ENCODE peak calls at places on chromosomes 13 and 19, in eight cellular contexts. T, M, E, W, Y, Z, D and J are unnamed samples.

GRCh38 chr13:77136902-77137420 is 110.0 kb upstream of the FBXL3 start:
- DNase-seq in M (peak; percentile 95), W (no peak), Y (no peak), E (no peak), D (no peak), T (no peak), Z (no peak), J (peak; percentile 17)

GRCh38 chr13:45219123-45219891 is 18.5 kb upstream of the KCTD4 start:
- DNase-seq in E (no peak), Z (no peak), Y (no peak), T (no peak), W (no peak), M (no peak), D (no peak), J (no peak)

GRCh38 chr19:19110410-19111137 is 27.7 kb downstream of the TMEM161A start:
- DNase-seq in Y (no peak), D (peak; percentile 83), Z (no peak), M (no peak), T (peak; percentile 49), W (peak; percentile 89), E (no peak), J (peak; percentile 87)

GRCh38 chr13:64090311-64090710 is 2674.7 kb upstream of the PCDH20 start:
- DNase-seq in Z (no peak), D (no peak), Y (no peak), E (no peak), T (no peak), W (no peak), M (no peak), J (no peak)

GRCh38 chr13:27868639-27869435 is 51.0 kb upstream of the PDX1 start:
- DNase-seq in E (peak; percentile 7), T (no peak), Z (no peak), D (no peak), W (no peak), M (peak; percentile 5), Y (no peak), J (peak; percentile 56)

GRCh38 chr19:35027851-35028599 is 2.2 kb upstream of the SCN1B start:
- DNase-seq in D (peak; percentile 68), W (no peak), T (peak; percentile 66), M (peak; percentile 27), Y (no peak), Z (no peak), E (no peak), J (peak; percentile 28)

GRCh38 chr13:27834095-27834494 is 41.8 kb downstream of the GSX1 start:
- DNase-seq in W (no peak), Y (no peak), T (no peak), E (no peak), Z (no peak), M (no peak), D (no peak), J (no peak)

GRCh38 chr13:46202188-46202795 is 9.4 kb upstream of the LRRC63 start:
- DNase-seq in M (no peak), Z (no peak), W (no peak), E (no peak), T (no peak), Y (no peak), D (no peak), J (no peak)

GRCh38 chr13:32902898-32903297 is 113.3 kb upstream of the KL start:
- DNase-seq in Y (no peak), W (no peak), E (no peak), D (peak; percentile 78), T (peak; percentile 27), M (peak; percentile 23), Z (peak; percentile 12), J (peak; percentile 28)

GRCh38 chr13:40963927-40964326 is 55.2 kb downstream of the ELF1 start:
- DNase-seq in M (peak; percentile 66), T (no peak), E (peak; percentile 45), W (no peak), D (no peak), Z (no peak), Y (no peak), J (no peak)

GRCh38 chr13:78595819-78596700 is 7.3 kb downstream of the POU4F1 start:
- DNase-seq in T (peak; percentile 92), Y (no peak), W (peak; percentile 84), Z (no peak), D (peak; percentile 86), E (no peak), M (no peak), J (peak; percentile 75)

GRCh38 chr19:5355076-5355475 is 14.5 kb upstream of the PTPRS start:
- DNase-seq in W (no peak), D (no peak), E (no peak), T (no peak), M (no peak), Y (no peak), Z (no peak), J (no peak)

GRCh38 chr13:86960876-86961275 is 710.3 kb upstream of the SLITRK5 start:
- DNase-seq in M (peak; percentile 33), D (no peak), W (no peak), Z (no peak), Y (no peak), T (no peak), E (no peak), J (no peak)

GRCh38 chr13:23703241-23703640 is 133.0 kb downstream of the TNFRSF19 start:
- DNase-seq in W (no peak), D (no peak), Y (no peak), E (no peak), T (no peak), Z (no peak), M (no peak), J (no peak)

GRCh38 chr13:52924241-52925148 is 76.1 kb upstream of the PCDH8 start:
- DNase-seq in W (peak; percentile 39), E (no peak), Y (no peak), T (peak; percentile 32), Z (no peak), D (no peak), M (no peak), J (no peak)

GRCh38 chr19:54502518-54503048 is at the start of gene LAIR2:
- DNase-seq in T (no peak), E (no peak), Z (no peak), D (no peak), W (no peak), M (no peak), Y (no peak), J (no peak)

GRCh38 chr19:21835810-21836444 is at the start of gene ZNF43:
- DNase-seq in M (peak; percentile 91), T (peak; percentile 83), Y (peak; percentile 95), D (peak; percentile 98), E (no peak), Z (peak; percentile 93), W (peak; percentile 79), J (peak; percentile 99)

GRCh38 chr13:44243198-44243852 is 130.3 kb upstream of the SERP2 start:
- DNase-seq in M (peak; percentile 74), D (peak; percentile 92), W (peak; percentile 28), Z (no peak), Y (peak; percentile 28), T (peak; percentile 55), E (peak; percentile 92), J (peak; percentile 81)

GRCh38 chr13:102873653-102874052 is 27.8 kb downstream of the ERCC5 start:
- DNase-seq in D (no peak), E (no peak), M (no peak), W (no peak), Y (no peak), T (no peak), Z (no peak), J (no peak)
- H3K36me3 ChIP-seq in D (peaks cover 54% of the 10 kb centered on the region), E (peaks cover 26% of the 10 kb centered on the region), M (peaks cover 22% of the 10 kb centered on the region), W (peaks cover 48% of the 10 kb centered on the region), Y (peaks cover 25% of the 10 kb centered on the region), T (no peaks in the 10 kb centered on the region), Z (peaks cover 52% of the 10 kb centered on the region), J (peaks cover 17% of the 10 kb centered on the region)

GRCh38 chr19:40701758-40702157 is 11.3 kb upstream of the NUMBL start:
- DNase-seq in D (no peak), T (no peak), W (no peak), M (no peak), Z (no peak), E (no peak), Y (no peak), J (no peak)

GRCh38 chr19:40700083-40700482 is 9.6 kb upstream of the NUMBL start:
- DNase-seq in T (peak; percentile 35), W (no peak), M (no peak), E (no peak), Z (no peak), Y (no peak), D (no peak), J (no peak)

GRCh38 chr19:40704491-40705361 is 12.0 kb downstream of the COQ8B start:
- DNase-seq in M (no peak), D (no peak), Y (no peak), W (no peak), E (no peak), T (no peak), Z (no peak), J (no peak)

GRCh38 chr19:40703029-40703755 is 12.7 kb upstream of the NUMBL start:
- DNase-seq in T (peak; percentile 25), Z (no peak), W (no peak), M (no peak), E (no peak), Y (no peak), D (no peak), J (no peak)

DNA sequence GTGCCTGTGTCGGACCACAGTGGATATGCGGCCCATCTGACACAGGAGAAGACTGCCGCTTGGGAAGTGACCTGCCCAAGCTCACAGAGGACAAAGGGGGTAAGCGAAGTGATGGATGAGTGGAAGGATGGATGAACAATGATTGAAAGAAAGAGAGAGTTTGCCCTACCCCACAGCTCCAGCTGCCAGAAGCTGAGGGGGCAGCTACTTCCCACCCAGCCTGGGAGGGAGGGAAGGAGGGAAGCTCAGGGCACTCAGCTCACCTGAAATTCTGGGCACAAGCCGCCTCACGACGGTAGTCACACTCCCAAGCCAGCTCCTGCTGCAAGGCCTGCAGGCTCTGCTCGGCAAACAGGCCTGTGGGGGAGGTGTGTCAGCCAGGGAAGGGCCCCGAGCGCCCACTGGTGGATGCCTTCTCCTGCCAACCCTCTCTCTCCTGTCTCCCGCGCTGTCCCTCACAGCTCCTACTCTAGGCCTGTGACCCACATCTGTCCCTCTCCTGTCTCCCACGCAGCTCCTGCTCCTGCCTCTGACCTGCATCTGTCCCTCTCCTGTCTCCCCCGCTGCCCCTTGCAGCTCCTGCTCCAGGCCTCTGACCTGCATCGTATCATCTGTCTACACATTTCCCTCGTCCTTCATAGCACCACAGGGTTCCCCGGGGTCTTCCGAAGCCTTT is 12.0 kb upstream of the NUMBL start:
- DNase-seq in E (no peak), W (no peak), D (peak; percentile 92), T (peak; percentile 90), Y (no peak), Z (no peak), M (no peak), J (peak; percentile 82)
- H3K36me3 ChIP-seq in E (peaks cover 15% of the 10 kb centered on the region), W (peaks cover 40% of the 10 kb centered on the region), D (peaks cover 37% of the 10 kb centered on the region), T (peaks cover 14% of the 10 kb centered on the region), Y (peaks cover 34% of the 10 kb centered on the region), Z (peaks cover 14% of the 10 kb centered on the region), M (peaks cover 63% of the 10 kb centered on the region), J (peaks cover 3% of the 10 kb centered on the region)

DNA sequence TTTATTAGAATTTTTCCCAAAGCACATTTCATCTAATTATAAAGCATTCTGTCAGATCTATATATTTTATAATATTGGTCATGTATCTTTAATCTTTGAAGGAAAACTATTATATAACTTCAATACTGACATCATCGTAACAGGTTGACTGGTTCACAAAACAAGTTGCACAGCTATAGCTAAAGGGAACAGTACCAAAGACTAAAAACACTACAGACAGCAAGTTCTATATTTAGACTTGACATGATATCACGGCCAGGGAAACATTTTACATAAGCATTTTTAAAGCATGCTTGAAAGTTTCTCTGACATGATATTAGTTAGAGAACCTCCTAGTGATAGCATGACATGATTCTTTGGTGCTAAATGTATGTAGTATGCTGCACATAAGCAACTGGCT is 182.5 kb downstream of the NDFIP2 start:
- DNase-seq in D (no peak), Z (no peak), E (no peak), W (no peak), T (no peak), Y (no peak), M (no peak), J (no peak)
- H3K36me3 ChIP-seq in D (no peaks in the 10 kb centered on the region), Z (no peaks in the 10 kb centered on the region), E (no peaks in the 10 kb centered on the region), W (no peaks in the 10 kb centered on the region), T (no peaks in the 10 kb centered on the region), Y (no peaks in the 10 kb centered on the region), M (no peaks in the 10 kb centered on the region), J (no peaks in the 10 kb centered on the region)

GRCh38 chr19:7427944-7428343 is 60.9 kb downstream of the PEX11G start:
- DNase-seq in T (no peak), W (no peak), D (no peak), M (peak; percentile 72), Y (no peak), Z (no peak), E (no peak), J (no peak)
- H3K36me3 ChIP-seq in T (no peaks in the 10 kb centered on the region), W (peaks cover 6% of the 10 kb centered on the region), D (peaks cover 3% of the 10 kb centered on the region), M (no peaks in the 10 kb centered on the region), Y (peaks cover 27% of the 10 kb centered on the region), Z (no peaks in the 10 kb centered on the region), E (no peaks in the 10 kb centered on the region), J (no peaks in the 10 kb centered on the region)